ENCODE peak calls at places on chromosome 21, in six cellular contexts. V is tibial artery, Y is NCI-H1436, A is choroid plexus epithelial cell, Z is memory B cell, G is GM10248. M is an unnamed sample.

GRCh38 chr21:36820176-36821031 is 121.5 kb downstream of the SIM2 start:
- DNase-seq in G (no peak), Y (no peak), V (no peak), Z (no peak), A (no peak), M (no peak)

GRCh38 chr21:35529141-35529863 is 480.2 kb upstream of the RUNX1 start:
- DNase-seq in Z (no peak), Y (no peak), V (no peak), A (peak), G (peak), M (no peak)

GRCh38 chr21:35927262-35927661 is 133.1 kb downstream of the SETD4 start:
- DNase-seq in V (no peak), Y (peak), G (no peak), A (no peak), Z (no peak), M (no peak)

GRCh38 chr21:37044643-37045042 is 28.2 kb downstream of the PIGP start:
- DNase-seq in Z (no peak), V (no peak), Y (no peak), A (no peak), G (no peak), M (no peak)

GRCh38 chr21:38361324-38361723 is 104.5 kb downstream of the KCNJ15 start:
- DNase-seq in G (no peak), Z (no peak), A (no peak), V (no peak), Y (no peak), M (no peak)

GRCh38 chr21:34609951-34610549 is 4.9 kb downstream of the RCAN1 start:
- DNase-seq in V (no peak), G (no peak), A (no peak), Z (no peak), Y (no peak), M (no peak)

GRCh38 chr21:45136927-45137611 is 62.7 kb downstream of the ADARB1 start:
- DNase-seq in A (peak), Y (peak), Z (peak), G (peak), V (peak), M (peak)

GRCh38 chr21:45592208-45592619 is 50.0 kb upstream of the SLC19A1 start:
- DNase-seq in V (peak), Z (peak), A (peak), G (peak), Y (no peak), M (no peak)

GRCh38 chr21:41845310-41846032 is 33.7 kb downstream of the PRDM15 start:
- DNase-seq in V (no peak), Z (no peak), Y (no peak), G (no peak), A (no peak), M (no peak)

GRCh38 chr21:39071623-39072214 is 111.5 kb downstream of the PSMG1 start:
- DNase-seq in G (no peak), A (peak), Z (no peak), V (no peak), Y (no peak), M (no peak)

GRCh38 chr21:43829575-43830119 is 35.4 kb upstream of the AGPAT3 start:
- DNase-seq in G (no peak), Z (no peak), Y (no peak), A (no peak), V (no peak), M (no peak)

GRCh38 chr21:16079830-16080229 is 350.0 kb downstream of the USP25 start:
- DNase-seq in V (no peak), Z (no peak), G (no peak), Y (no peak), A (peak), M (no peak)

GRCh38 chr21:44804762-44805161 is 3.1 kb upstream of the UBE2G2 start:
- DNase-seq in V (no peak), Y (no peak), Z (no peak), A (no peak), G (no peak), M (no peak)

GRCh38 chr21:44086636-44087425 is 20.4 kb upstream of the PWP2 start:
- DNase-seq in V (no peak), Z (peak), G (no peak), A (no peak), Y (no peak), M (no peak)

GRCh38 chr21:38306407-38306806 is 49.6 kb downstream of the KCNJ15 start:
- DNase-seq in V (no peak), G (no peak), Y (no peak), Z (no peak), A (peak), M (no peak)

GRCh38 chr21:38340131-38340530 is 83.3 kb downstream of the KCNJ15 start:
- DNase-seq in V (peak), A (no peak), Y (no peak), G (no peak), Z (no peak), M (no peak)

GRCh38 chr21:31517664-31518402 is 141.7 kb upstream of the SOD1 start:
- DNase-seq in A (no peak), Z (no peak), V (no peak), Y (no peak), G (no peak), M (no peak)

GRCh38 chr21:46094401-46095105 is 3.4 kb upstream of the COL6A2 start:
- DNase-seq in A (no peak), Y (no peak), Z (no peak), V (no peak), G (peak), M (no peak)

GRCh38 chr21:46014828-46015227 is 33.3 kb downstream of the COL6A1 start:
- DNase-seq in V (no peak), Y (no peak), G (no peak), A (no peak), Z (no peak), M (no peak)

GRCh38 chr21:14630556-14631069 is 84.5 kb upstream of the SAMSN1 start:
- DNase-seq in Y (no peak), Z (no peak), G (peak), V (no peak), A (peak), M (no peak)

GRCh38 chr21:41703857-41704501 is 62.9 kb downstream of the RIPK4 start:
- DNase-seq in Y (no peak), Z (no peak), G (no peak), V (no peak), A (no peak), M (no peak)

GRCh38 chr21:29315155-29315749 is 16.5 kb downstream of the BACH1 start:
- DNase-seq in Z (no peak), G (no peak), A (no peak), Y (no peak), V (no peak), M (no peak)

GRCh38 chr21:41600116-41600515 is 92.2 kb upstream of the TMPRSS2 start:
- DNase-seq in G (no peak), A (no peak), V (peak), Y (no peak), Z (no peak), M (no peak)

GRCh38 chr21:31334648-31335121 is 9.4 kb downstream of the TIAM1 start:
- DNase-seq in A (no peak), Z (no peak), V (no peak), G (no peak), Y (peak), M (no peak)

M was measured in ovary.